ENCODE peak calls at places on chromosomes 3 and 15, in seven cellular contexts. One of them, this sample, is unnamed.

GRCh38 chr3:128227507-128227906 is 74.2 kb downstream of the EEFSEC start:
- DNase-seq in memory B cell: no peak
- DNase-seq in stimulated activated naive B cell treated with anti-CD40 and anti-IgM and Interleukin-4, amounts not matched to agents 10 μg/mL and 1 μg/mL and 100 μg/mL, for 72 hours: no peak
- DNase-seq in Daoy: no peak
- DNase-seq in anterior cingulate cortex: no peak
- DNase-seq in IMR-90: no peak
- DNase-seq in AG04450: no peak
- DNase-seq in this sample: no peak

GRCh38 chr15:35088329-35088728 is 3.2 kb upstream of the NANOGP8 start:
- DNase-seq in IMR-90: no peak
- DNase-seq in memory B cell: no peak
- DNase-seq in anterior cingulate cortex: no peak
- DNase-seq in stimulated activated naive B cell treated with anti-CD40 and anti-IgM and Interleukin-4, amounts not matched to agents 10 μg/mL and 1 μg/mL and 100 μg/mL, for 72 hours: no peak
- DNase-seq in AG04450: no peak
- DNase-seq in Daoy: no peak
- DNase-seq in this sample: no peak

GRCh38 chr15:73460662-73461061 is 17.7 kb downstream of the REC114 start:
- DNase-seq in AG04450: no peak
- DNase-seq in anterior cingulate cortex: no peak
- DNase-seq in stimulated activated naive B cell treated with anti-CD40 and anti-IgM and Interleukin-4, amounts not matched to agents 10 μg/mL and 1 μg/mL and 100 μg/mL, for 72 hours: no peak
- DNase-seq in IMR-90: no peak
- DNase-seq in Daoy: no peak
- DNase-seq in memory B cell: no peak
- DNase-seq in this sample: no peak

GRCh38 chr15:43958894-43959330 is 132.1 kb downstream of the WDR76 start:
- DNase-seq in AG04450: peak
- DNase-seq in IMR-90: peak
- DNase-seq in anterior cingulate cortex: no peak
- DNase-seq in Daoy: peak
- DNase-seq in memory B cell: no peak
- DNase-seq in stimulated activated naive B cell treated with anti-CD40 and anti-IgM and Interleukin-4, amounts not matched to agents 10 μg/mL and 1 μg/mL and 100 μg/mL, for 72 hours: no peak
- DNase-seq in this sample: peak

GRCh38 chr3:65078748-65079147 is 390.9 kb upstream of the ADAMTS9 start:
- DNase-seq in Daoy: no peak
- DNase-seq in stimulated activated naive B cell treated with anti-CD40 and anti-IgM and Interleukin-4, amounts not matched to agents 10 μg/mL and 1 μg/mL and 100 μg/mL, for 72 hours: no peak
- DNase-seq in AG04450: no peak
- DNase-seq in memory B cell: no peak
- DNase-seq in IMR-90: no peak
- DNase-seq in anterior cingulate cortex: no peak
- DNase-seq in this sample: no peak

GRCh38 chr3:37702478-37703154 is 159.1 kb upstream of the CTDSPL start:
- DNase-seq in anterior cingulate cortex: no peak
- DNase-seq in IMR-90: no peak
- DNase-seq in memory B cell: no peak
- DNase-seq in AG04450: no peak
- DNase-seq in Daoy: no peak
- DNase-seq in stimulated activated naive B cell treated with anti-CD40 and anti-IgM and Interleukin-4, amounts not matched to agents 10 μg/mL and 1 μg/mL and 100 μg/mL, for 72 hours: no peak
- DNase-seq in this sample: no peak

GRCh38 chr15:66670198-66670597 is 31.8 kb upstream of the SMAD6 start:
- DNase-seq in stimulated activated naive B cell treated with anti-CD40 and anti-IgM and Interleukin-4, amounts not matched to agents 10 μg/mL and 1 μg/mL and 100 μg/mL, for 72 hours: no peak
- DNase-seq in anterior cingulate cortex: no peak
- DNase-seq in IMR-90: no peak
- DNase-seq in AG04450: no peak
- DNase-seq in memory B cell: no peak
- DNase-seq in Daoy: no peak
- DNase-seq in this sample: no peak

GRCh38 chr3:70383360-70383831 is 71.0 kb upstream of the MDFIC2 start:
- DNase-seq in IMR-90: no peak
- DNase-seq in Daoy: no peak
- DNase-seq in anterior cingulate cortex: no peak
- DNase-seq in AG04450: no peak
- DNase-seq in memory B cell: no peak
- DNase-seq in stimulated activated naive B cell treated with anti-CD40 and anti-IgM and Interleukin-4, amounts not matched to agents 10 μg/mL and 1 μg/mL and 100 μg/mL, for 72 hours: no peak
- DNase-seq in this sample: no peak

GRCh38 chr15:32671339-32672325 is 30.1 kb downstream of the SCG5 start:
- DNase-seq in stimulated activated naive B cell treated with anti-CD40 and anti-IgM and Interleukin-4, amounts not matched to agents 10 μg/mL and 1 μg/mL and 100 μg/mL, for 72 hours: no peak
- DNase-seq in AG04450: no peak
- DNase-seq in Daoy: no peak
- DNase-seq in anterior cingulate cortex: peak
- DNase-seq in IMR-90: no peak
- DNase-seq in memory B cell: no peak
- DNase-seq in this sample: no peak

GRCh38 chr3:78838362-78838761 is 929.4 kb downstream of the ROBO1 start:
- DNase-seq in AG04450: no peak
- DNase-seq in IMR-90: no peak
- DNase-seq in stimulated activated naive B cell treated with anti-CD40 and anti-IgM and Interleukin-4, amounts not matched to agents 10 μg/mL and 1 μg/mL and 100 μg/mL, for 72 hours: no peak
- DNase-seq in memory B cell: no peak
- DNase-seq in Daoy: no peak
- DNase-seq in anterior cingulate cortex: no peak
- DNase-seq in this sample: no peak

GRCh38 chr15:67769468-67770097 is 55.7 kb upstream of the SKOR1 start:
- DNase-seq in IMR-90: no peak
- DNase-seq in Daoy: no peak
- DNase-seq in AG04450: no peak
- DNase-seq in stimulated activated naive B cell treated with anti-CD40 and anti-IgM and Interleukin-4, amounts not matched to agents 10 μg/mL and 1 μg/mL and 100 μg/mL, for 72 hours: no peak
- DNase-seq in memory B cell: no peak
- DNase-seq in anterior cingulate cortex: no peak
- DNase-seq in this sample: no peak

GRCh38 chr3:108117245-108117644 is 26.4 kb upstream of the CD47 start:
- DNase-seq in Daoy: peak
- DNase-seq in stimulated activated naive B cell treated with anti-CD40 and anti-IgM and Interleukin-4, amounts not matched to agents 10 μg/mL and 1 μg/mL and 100 μg/mL, for 72 hours: no peak
- DNase-seq in memory B cell: no peak
- DNase-seq in IMR-90: peak
- DNase-seq in anterior cingulate cortex: no peak
- DNase-seq in AG04450: no peak
- DNase-seq in this sample: no peak

GRCh38 chr3:121834079-121834730 is 655 bp downstream of the IQCB1 start:
- DNase-seq in IMR-90: peak
- DNase-seq in memory B cell: no peak
- DNase-seq in Daoy: no peak
- DNase-seq in stimulated activated naive B cell treated with anti-CD40 and anti-IgM and Interleukin-4, amounts not matched to agents 10 μg/mL and 1 μg/mL and 100 μg/mL, for 72 hours: no peak
- DNase-seq in AG04450: no peak
- DNase-seq in anterior cingulate cortex: no peak
- DNase-seq in this sample: no peak

GRCh38 chr15:39578851-39579486 is 1.9 kb upstream of the THBS1 start:
- DNase-seq in Daoy: peak
- DNase-seq in IMR-90: peak
- DNase-seq in stimulated activated naive B cell treated with anti-CD40 and anti-IgM and Interleukin-4, amounts not matched to agents 10 μg/mL and 1 μg/mL and 100 μg/mL, for 72 hours: no peak
- DNase-seq in anterior cingulate cortex: no peak
- DNase-seq in AG04450: no peak
- DNase-seq in memory B cell: no peak
- DNase-seq in this sample: peak

GRCh38 chr3:138950006-138950644 is 3.1 kb downstream of the FOXL2NB start:
- DNase-seq in stimulated activated naive B cell treated with anti-CD40 and anti-IgM and Interleukin-4, amounts not matched to agents 10 μg/mL and 1 μg/mL and 100 μg/mL, for 72 hours: no peak
- DNase-seq in anterior cingulate cortex: no peak
- DNase-seq in Daoy: peak
- DNase-seq in AG04450: no peak
- DNase-seq in memory B cell: no peak
- DNase-seq in IMR-90: peak
- DNase-seq in this sample: no peak

GRCh38 chr3:108985844-108986243 is 32.2 kb upstream of the GUCA1C start:
- DNase-seq in anterior cingulate cortex: no peak
- DNase-seq in stimulated activated naive B cell treated with anti-CD40 and anti-IgM and Interleukin-4, amounts not matched to agents 10 μg/mL and 1 μg/mL and 100 μg/mL, for 72 hours: no peak
- DNase-seq in memory B cell: no peak
- DNase-seq in AG04450: no peak
- DNase-seq in IMR-90: no peak
- DNase-seq in Daoy: no peak
- DNase-seq in this sample: no peak

GRCh38 chr15:59197459-59197858 is 9.2 kb upstream of the LDHAL6B start:
- DNase-seq in anterior cingulate cortex: no peak
- DNase-seq in stimulated activated naive B cell treated with anti-CD40 and anti-IgM and Interleukin-4, amounts not matched to agents 10 μg/mL and 1 μg/mL and 100 μg/mL, for 72 hours: no peak
- DNase-seq in Daoy: no peak
- DNase-seq in AG04450: no peak
- DNase-seq in IMR-90: no peak
- DNase-seq in memory B cell: no peak
- DNase-seq in this sample: no peak

GRCh38 chr3:54696313-54696712 is 231.5 kb downstream of the LRTM1 start:
- DNase-seq in memory B cell: no peak
- DNase-seq in AG04450: no peak
- DNase-seq in stimulated activated naive B cell treated with anti-CD40 and anti-IgM and Interleukin-4, amounts not matched to agents 10 μg/mL and 1 μg/mL and 100 μg/mL, for 72 hours: no peak
- DNase-seq in IMR-90: no peak
- DNase-seq in Daoy: peak
- DNase-seq in anterior cingulate cortex: no peak
- DNase-seq in this sample: no peak

GRCh38 chr3:37456270-37456708 is 281.9 kb upstream of the LRRFIP2 start:
- DNase-seq in Daoy: peak
- DNase-seq in memory B cell: no peak
- DNase-seq in stimulated activated naive B cell treated with anti-CD40 and anti-IgM and Interleukin-4, amounts not matched to agents 10 μg/mL and 1 μg/mL and 100 μg/mL, for 72 hours: no peak
- DNase-seq in anterior cingulate cortex: peak
- DNase-seq in IMR-90: no peak
- DNase-seq in AG04450: no peak
- DNase-seq in this sample: no peak

GRCh38 chr3:145145461-145145860 is 1015.5 kb downstream of the PLOD2 start:
- DNase-seq in stimulated activated naive B cell treated with anti-CD40 and anti-IgM and Interleukin-4, amounts not matched to agents 10 μg/mL and 1 μg/mL and 100 μg/mL, for 72 hours: no peak
- DNase-seq in memory B cell: no peak
- DNase-seq in AG04450: no peak
- DNase-seq in Daoy: no peak
- DNase-seq in anterior cingulate cortex: no peak
- DNase-seq in IMR-90: no peak
- DNase-seq in this sample: no peak

GRCh38 chr15:47607750-47608149 is 109.6 kb upstream of the SEMA6D start:
- DNase-seq in stimulated activated naive B cell treated with anti-CD40 and anti-IgM and Interleukin-4, amounts not matched to agents 10 μg/mL and 1 μg/mL and 100 μg/mL, for 72 hours: no peak
- DNase-seq in IMR-90: no peak
- DNase-seq in memory B cell: no peak
- DNase-seq in AG04450: no peak
- DNase-seq in anterior cingulate cortex: no peak
- DNase-seq in Daoy: no peak
- DNase-seq in this sample: no peak

This sample was measured in pulmonary artery endothelial cell.